ENCODE peak calls at places on chromosomes 6 and 20, in five cellular contexts. I is HFFc6, H is germinal center, X is foreskin fibroblast, Q is T-cell. S is an unnamed sample.

GRCh38 chr6:12909828-12910227 is 193.3 kb downstream of the PHACTR1 start:
- DNase-seq in I (no peak), H (no peak), X (peak; percentile 56), Q (no peak), S (no peak)

GRCh38 chr20:8854566-8854965 is 214.3 kb upstream of the PLCB4 start:
- DNase-seq in I (peak; percentile 56), Q (no peak), H (no peak), X (peak; percentile 72), S (peak; percentile 41)

GRCh38 chr6:140380371-140381218 is 1006.1 kb upstream of the CITED2 start:
- DNase-seq in H (no peak), Q (no peak), I (no peak), X (peak; percentile 60), S (no peak)

GRCh38 chr6:37971263-37971662 is 151.7 kb downstream of the ZFAND3 start:
- DNase-seq in Q (no peak), I (no peak), H (no peak), X (no peak), S (no peak)

GRCh38 chr6:122014961-122015360 is 384.5 kb upstream of the HSF2 start:
- DNase-seq in I (peak; percentile 78), H (no peak), Q (no peak), X (peak; percentile 68), S (peak; percentile 7)

GRCh38 chr6:30782425-30783014 is 38.2 kb upstream of the IER3 start:
- DNase-seq in X (peak; percentile 71), Q (no peak), H (no peak), I (peak; percentile 81), S (no peak)

GRCh38 chr6:33896391-33897192 is 92.8 kb upstream of the MLN start:
- DNase-seq in H (no peak), Q (no peak), X (peak; percentile 43), I (peak; percentile 15), S (peak; percentile 60)

GRCh38 chr6:95242560-95242959 is 334.8 kb upstream of the MANEA start:
- DNase-seq in X (no peak), Q (no peak), I (no peak), H (no peak), S (no peak)

GRCh38 chr20:46414608-46415007 is 8.2 kb upstream of the ELMO2 start:
- DNase-seq in Q (no peak), I (no peak), H (no peak), X (no peak), S (no peak)

GRCh38 chr6:37177950-37178517 is 8.1 kb downstream of the PIM1 start:
- DNase-seq in I (no peak), H (no peak), X (no peak), Q (no peak), S (no peak)

GRCh38 chr6:3403244-3404154 is 53.4 kb downstream of the SLC22A23 start:
- DNase-seq in I (no peak), H (no peak), Q (no peak), X (no peak), S (no peak)

GRCh38 chr6:149142924-149143429 is 174.5 kb upstream of the TAB2 start:
- DNase-seq in Q (no peak), X (no peak), I (no peak), H (no peak), S (no peak)

GRCh38 chr6:164928041-164928321 is 381.4 kb downstream of the C6orf118 start:
- DNase-seq in I (no peak), H (no peak), Q (no peak), X (no peak), S (no peak)

GRCh38 chr20:17916365-17916996 is 52.1 kb downstream of the SNX5 start:
- DNase-seq in Q (no peak), X (peak; percentile 42), H (no peak), I (no peak), S (no peak)

GRCh38 chr6:141521440-141521839 is 611.3 kb upstream of the GJE1 start:
- DNase-seq in X (peak; percentile 42), Q (no peak), I (no peak), H (no peak), S (no peak)

GRCh38 chr6:96032646-96033045 is 16.9 kb downstream of the FUT9 start:
- DNase-seq in Q (no peak), H (no peak), X (no peak), I (no peak), S (no peak)

GRCh38 chr6:36851149-36851614 is 11.9 kb upstream of the CPNE5 start:
- DNase-seq in H (peak; percentile 55), X (peak; percentile 87), I (peak; percentile 87), Q (no peak), S (peak; percentile 65)

GRCh38 chr6:140979642-140980091 is 1153.1 kb upstream of the GJE1 start:
- DNase-seq in H (no peak), X (peak; percentile 83), I (peak; percentile 74), Q (no peak), S (peak; percentile 48)

GRCh38 chr20:44721785-44722054 is 6.6 kb downstream of the CCN5 start:
- DNase-seq in Q (no peak), H (no peak), X (no peak), I (no peak), S (no peak)

GRCh38 chr6:157107571-157107914 is 215.8 kb downstream of the TMEM242 start:
- DNase-seq in H (no peak), I (no peak), Q (no peak), X (no peak), S (no peak)

GRCh38 chr6:15266423-15266996 is 20.6 kb downstream of the JARID2 start:
- DNase-seq in H (no peak), Q (no peak), I (no peak), X (no peak), S (no peak)

GRCh38 chr6:151869787-151870186 is 62.3 kb downstream of the ESR1 start:
- DNase-seq in H (no peak), X (peak; percentile 61), I (no peak), Q (no peak), S (no peak)

GRCh38 chr6:133368664-133369063 is 127.5 kb downstream of the EYA4 start:
- DNase-seq in X (no peak), I (no peak), Q (no peak), H (no peak), S (no peak)

GRCh38 chr6:39929733-39930461 is 4.4 kb downstream of the MOCS1 start:
- DNase-seq in X (peak; percentile 64), I (peak; percentile 17), Q (no peak), H (no peak), S (peak; percentile 65)

GRCh38 chr6:75747371-75747984 is 1.6 kb upstream of the MYO6 start:
- DNase-seq in H (no peak), Q (no peak), X (no peak), I (no peak), S (no peak)

GRCh38 chr20:37343212-37343993 is 2.5 kb upstream of the SRC start:
- DNase-seq in H (no peak), I (no peak), X (no peak), Q (no peak), S (no peak)

GRCh38 chr6:24524329-24524728 is 29.6 kb downstream of the ALDH5A1 start:
- DNase-seq in H (no peak), Q (no peak), X (no peak), I (no peak), S (no peak)

S was measured in AG08396.